ENCODE peak calls at places on chromosomes 4 and X, in four cellular contexts. P is body of pancreas, U is tibial nerve, Q is NCI-H1092. Y is an unnamed sample.

GRCh38 chr4:76704133-76704881 is 193.6 kb downstream of the SOWAHB start:
- DNase-seq in Q (no peak), U (no peak), P (peak; percentile 56), Y (no peak)

GRCh38 chr4:156662921-156663320 is 308.7 kb downstream of the PDGFC start:
- DNase-seq in U (no peak), P (no peak), Q (no peak), Y (no peak)

GRCh38 chrX:135327299-135327698 is 18.0 kb downstream of the ETDC start:
- DNase-seq in Q (no peak), P (no peak), U (no peak), Y (no peak)

GRCh38 chr4:26206981-26207380 is 113.8 kb upstream of the RBPJ start:
- DNase-seq in Q (peak; percentile 77), P (no peak), U (no peak), Y (no peak)

GRCh38 chrX:129262912-129263311 is 260.4 kb downstream of the SMARCA1 start:
- DNase-seq in U (no peak), P (no peak), Q (no peak), Y (no peak)

GRCh38 chr4:70183168-70183939 is 12.2 kb upstream of the ODAM start:
- DNase-seq in P (peak; percentile 13), U (no peak), Q (peak; percentile 2), Y (no peak)

GRCh38 chr4:153465583-153465921 is 608 bp upstream of the TMEM131L start:
- DNase-seq in P (peak; percentile 65), Q (peak; percentile 21), U (no peak), Y (no peak)

GRCh38 chr4:161919442-161920220 is 244.2 kb downstream of the FSTL5 start:
- DNase-seq in U (no peak), P (no peak), Q (no peak), Y (no peak)

GRCh38 chr4:22458112-22458511 is 57.8 kb downstream of the ADGRA3 start:
- DNase-seq in U (no peak), Q (no peak), P (no peak), Y (no peak)

GRCh38 chr4:67101612-67102011 is 443.7 kb downstream of the CENPC start:
- DNase-seq in U (no peak), Q (no peak), P (no peak), Y (no peak)